ENCODE peak calls at places on chromosomes 16 and 17, in eight cellular contexts. Q is transverse colon; I is aorta; C is CD8-positive, alpha-beta memory T cell; T is AG09309; M is adrenal gland; X is colonic mucosa; Y is HFF-Myc. E is an unnamed sample.
A peak's percentile ranks its signal among the peaks of the same experiment; 100 is the strongest.

GRCh38 chr16:70396209-70396904 is 42.5 kb downstream of the ST3GAL2 start:
- DNase-seq in X (peak; percentile 34), T (no peak), Y (peak; percentile 45), C (no peak), Q (no peak), M (peak; percentile 88), I (no peak), E (no peak)

GRCh38 chr17:61458491-61459433 is 6.5 kb downstream of the TBX4 start:
- DNase-seq in Q (no peak), I (no peak), C (no peak), T (no peak), Y (no peak), M (peak; percentile 17), X (peak; percentile 6), E (no peak)

GRCh38 chr17:67377727-67378443 is 804 bp downstream of the PITPNC1 start:
- DNase-seq in T (no peak), I (peak; percentile 73), Y (no peak), C (peak; percentile 35), Q (peak; percentile 53), X (peak; percentile 58), M (peak; percentile 67), E (no peak)

GRCh38 chr17:66667090-66667489 is 167.8 kb upstream of the CACNG5 start:
- DNase-seq in X (no peak), Y (no peak), Q (no peak), C (no peak), I (no peak), T (no peak), M (no peak), E (no peak)

GRCh38 chr16:87705780-87706277 is 60.0 kb downstream of the KLHDC4 start:
- DNase-seq in C (no peak), Q (no peak), Y (no peak), M (no peak), T (no peak), X (no peak), I (no peak), E (no peak)

GRCh38 chr17:17343896-17344506 is 40.8 kb downstream of the NT5M start:
- DNase-seq in M (peak; percentile 10), T (no peak), X (no peak), I (peak; percentile 35), Q (no peak), C (no peak), Y (no peak), E (no peak)

GRCh38 chr17:59002848-59003247 is 103.8 kb downstream of the TRIM37 start:
- DNase-seq in Q (no peak), Y (no peak), T (no peak), X (no peak), C (no peak), M (no peak), I (no peak), E (no peak)

GRCh38 chr17:32854177-32854576 is 22.7 kb downstream of the MYO1D start:
- DNase-seq in I (no peak), Y (no peak), Q (no peak), T (no peak), C (no peak), M (no peak), X (no peak), E (no peak)

GRCh38 chr17:63514477-63514876 is 8.7 kb upstream of the KCNH6 start:
- DNase-seq in Y (no peak), I (no peak), C (no peak), M (no peak), T (no peak), Q (no peak), X (no peak), E (no peak)

GRCh38 chr17:73969956-73970355 is 233.5 kb upstream of the RPL38 start:
- DNase-seq in C (no peak), Y (no peak), I (peak; percentile 75), Q (peak; percentile 22), M (peak; percentile 59), T (no peak), X (no peak), E (no peak)

GRCh38 chr16:3071655-3072054 is 6.2 kb downstream of the IL32 start:
- DNase-seq in Q (no peak), X (no peak), Y (no peak), C (no peak), T (no peak), I (no peak), M (no peak), E (no peak)

GRCh38 chr16:25126820-25127232 is 15.3 kb downstream of the LCMT1 start:
- DNase-seq in T (peak; percentile 71), C (no peak), X (peak; percentile 78), M (peak; percentile 71), Q (peak; percentile 76), Y (peak; percentile 75), I (no peak), E (peak; percentile 44)

GRCh38 chr16:10983175-10983558 is 38.8 kb downstream of the CLEC16A start:
- DNase-seq in C (no peak), X (peak; percentile 37), Q (peak; percentile 31), Y (no peak), I (no peak), T (no peak), M (no peak), E (no peak)

DNA sequence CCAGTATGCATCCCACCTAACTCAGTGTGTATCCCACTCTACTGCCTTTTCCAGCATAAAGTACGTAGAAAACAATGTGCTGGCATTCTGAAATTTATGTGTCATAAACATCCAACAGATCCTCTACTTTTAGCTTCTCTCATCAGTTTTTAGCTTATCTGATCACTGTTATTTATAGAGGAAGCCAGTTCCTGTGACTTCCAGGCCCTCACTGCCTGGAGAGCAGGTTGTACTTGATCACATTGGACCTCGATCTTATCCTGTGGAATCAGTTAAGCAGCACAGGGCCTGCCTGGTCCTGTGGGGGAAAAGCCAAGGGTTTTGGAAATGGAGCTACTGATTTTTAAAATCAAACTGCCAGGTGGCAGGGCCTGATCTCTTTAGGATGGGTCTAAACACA is 30.8 kb downstream of the PRSS54 start:
- DNase-seq in Y (no peak), C (no peak), Q (no peak), T (no peak), X (no peak), I (no peak), M (no peak), E (no peak)
- H3K4me3 ChIP-seq in Y (no peak overlapping the region), C (no peak overlapping the region), Q (no peak overlapping the region), T (no peak overlapping the region), X (no peak overlapping the region), I (no peak overlapping the region), M (no peak overlapping the region), E (no peak overlapping the region)

GRCh38 chr17:48427598-48427997 is 2.4 kb downstream of the SKAP1 start:
- DNase-seq in X (no peak), Y (no peak), C (peak; percentile 39), T (no peak), M (no peak), I (no peak), Q (peak; percentile 31), E (no peak)

GRCh38 chr17:48429638-48430586 is at the start of gene SKAP1:
- DNase-seq in X (peak; percentile 66), Y (no peak), Q (peak; percentile 62), T (no peak), C (peak; percentile 60), I (peak; percentile 50), M (no peak), E (no peak)

GRCh38 chr17:48432820-48433775 is 3.1 kb upstream of the SKAP1 start:
- DNase-seq in X (no peak), I (no peak), C (no peak), Y (no peak), M (peak; percentile 61), Q (no peak), T (no peak), E (no peak)

GRCh38 chr17:48426019-48426418 is 4.0 kb downstream of the SKAP1 start:
- DNase-seq in I (no peak), X (no peak), Y (no peak), C (no peak), M (no peak), Q (no peak), T (no peak), E (no peak)

GRCh38 chr17:48429156-48429555 is 858 bp downstream of the SKAP1 start:
- DNase-seq in Q (no peak), C (no peak), M (no peak), T (no peak), Y (no peak), X (no peak), I (no peak), E (no peak)
- H3K4me3 ChIP-seq in Q (peak overlapping the region; percentile 45), C (peak overlapping the region; percentile 91), M (no peak overlapping the region), T (no peak overlapping the region), Y (no peak overlapping the region), X (peak overlapping the region; percentile 6), I (no peak overlapping the region), E (no peak overlapping the region)

GRCh38 chr17:42240201-42240600 is 36.0 kb downstream of the STAT5B start:
- DNase-seq in X (no peak), C (no peak), I (no peak), Y (no peak), T (no peak), Q (no peak), M (no peak), E (no peak)

GRCh38 chr17:42233148-42233547 is 38.9 kb upstream of the GHDC start:
- DNase-seq in Q (no peak), C (no peak), X (no peak), T (no peak), I (no peak), Y (no peak), M (no peak), E (no peak)

GRCh38 chr17:42233994-42234393 is 39.7 kb upstream of the GHDC start:
- DNase-seq in C (no peak), I (no peak), Q (no peak), Y (no peak), X (no peak), M (no peak), T (no peak), E (no peak)

GRCh38 chr17:42241871-42242270 is 34.3 kb downstream of the STAT5B start:
- DNase-seq in X (no peak), I (no peak), T (no peak), Y (no peak), M (no peak), C (no peak), Q (no peak), E (no peak)

DNA sequence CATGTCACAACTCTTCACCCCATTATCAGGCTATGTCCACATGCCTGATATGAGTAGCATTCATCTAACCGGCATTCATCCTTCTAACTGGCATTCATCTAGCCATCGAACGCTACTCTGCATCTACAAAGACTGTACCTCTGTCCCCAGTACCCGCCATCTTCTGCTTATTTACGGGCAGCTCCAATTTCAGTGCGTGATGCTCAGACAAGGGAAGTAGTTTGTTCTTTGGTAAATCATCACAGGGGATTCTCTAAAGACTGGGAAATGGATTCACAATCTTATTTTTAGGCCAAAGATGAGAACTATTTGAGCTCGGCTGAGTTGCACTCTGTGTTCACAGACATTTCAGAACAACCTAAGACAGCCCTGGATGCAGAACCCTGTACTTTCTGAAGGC is 39.4 kb downstream of the STAT5B start:
- DNase-seq in C (no peak), Q (no peak), X (no peak), Y (no peak), T (no peak), I (no peak), M (no peak), E (no peak)
- H3K4me3 ChIP-seq in C (no peak overlapping the region), Q (no peak overlapping the region), X (no peak overlapping the region), Y (no peak overlapping the region), T (no peak overlapping the region), I (no peak overlapping the region), M (no peak overlapping the region), E (no peak overlapping the region)

DNA sequence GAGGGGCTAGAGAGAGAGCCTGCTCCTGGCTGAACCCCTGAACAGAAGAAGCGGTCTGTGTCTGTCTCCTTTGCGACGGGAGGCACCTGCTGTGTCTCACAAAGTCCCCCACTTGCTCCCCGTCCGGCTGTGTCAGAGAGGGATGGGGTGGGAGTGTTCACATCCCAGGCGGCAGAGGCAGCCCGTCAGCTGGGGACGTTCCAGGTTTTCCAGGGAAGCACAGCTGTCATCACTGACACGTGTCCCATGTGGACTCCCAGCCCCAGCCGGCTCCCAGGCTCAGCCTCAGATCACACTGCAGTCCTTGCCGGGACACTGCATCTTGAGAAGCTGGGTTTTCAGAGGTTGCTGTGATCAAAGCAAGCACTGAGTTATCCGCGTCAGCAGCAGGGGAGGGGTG is 1.6 kb downstream of the TELO2 start:
- DNase-seq in X (no peak), Q (no peak), M (no peak), Y (no peak), I (peak; percentile 52), T (no peak), C (no peak), E (no peak)
- H3K4me3 ChIP-seq in X (no peak overlapping the region), Q (peak overlapping the region; percentile 64), M (no peak overlapping the region), Y (peak overlapping the region; percentile 92), I (no peak overlapping the region), T (peak overlapping the region; percentile 17), C (no peak overlapping the region), E (peak overlapping the region; percentile 72)

E was measured in AG04449.